ENCODE peak calls at places on chromosomes 6 and 20, in four cellular contexts. I is transverse colon, R is GM12865, C is left ventricle myocardium inferior. V is an unnamed sample.

GRCh38 chr6:44539701-44540100 is 152.2 kb downstream of the CDC5L start:
- DNase-seq in I (no peak), C (no peak), R (no peak), V (no peak)

GRCh38 chr20:40959325-40960092 is 69.1 kb upstream of the TOP1 start:
- DNase-seq in C (no peak), R (no peak), I (no peak), V (no peak)

GRCh38 chr6:122845916-122846632 is 57.0 kb downstream of the SMPDL3A start:
- DNase-seq in I (no peak), R (peak), C (no peak), V (peak)

GRCh38 chr6:25706314-25707014 is 48.1 kb upstream of the SLC17A4 start:
- DNase-seq in C (peak), R (no peak), I (no peak), V (peak)

GRCh38 chr20:59576216-59576953 is 28.0 kb upstream of the PHACTR3 start:
- DNase-seq in R (no peak), C (no peak), I (no peak), V (no peak)

GRCh38 chr20:58372836-58373235 is 16.2 kb upstream of the VAPB start:
- DNase-seq in C (no peak), R (no peak), I (no peak), V (no peak)

GRCh38 chr6:69775941-69776340 is 20.9 kb downstream of the LMBRD1 start:
- DNase-seq in C (no peak), R (no peak), I (no peak), V (no peak)

GRCh38 chr6:110976575-110976974 is 5.3 kb upstream of the RPF2 start:
- DNase-seq in C (no peak), I (no peak), R (no peak), V (no peak)

GRCh38 chr20:51034988-51035656 is 12.2 kb upstream of the KCNG1 start:
- DNase-seq in I (no peak), C (no peak), R (no peak), V (no peak)

GRCh38 chr6:38262609-38263008 is 377.1 kb downstream of the BTBD9 start:
- DNase-seq in R (no peak), I (no peak), C (no peak), V (peak)

GRCh38 chr20:17534077-17534476 is 2.9 kb upstream of the BFSP1 start:
- DNase-seq in C (no peak), I (no peak), R (no peak), V (no peak)

GRCh38 chr6:98835149-98836024 is 1.0 kb downstream of the POU3F2 start:
- DNase-seq in I (no peak), C (no peak), R (no peak), V (no peak)

GRCh38 chr6:156931283-156931682 is 154.1 kb downstream of the ARID1B start:
- DNase-seq in I (no peak), R (no peak), C (no peak), V (no peak)

GRCh38 chr6:150391890-150392289 is 23.1 kb downstream of the IYD start:
- DNase-seq in I (no peak), R (no peak), C (no peak), V (peak)

GRCh38 chr6:120173250-120173649 is 823.7 kb upstream of the MAN1A1 start:
- DNase-seq in R (no peak), I (no peak), C (no peak), V (no peak)

GRCh38 chr6:146770965-146771735 is 172.4 kb downstream of the ADGB start:
- DNase-seq in I (peak), R (peak), C (peak), V (no peak)

DNA sequence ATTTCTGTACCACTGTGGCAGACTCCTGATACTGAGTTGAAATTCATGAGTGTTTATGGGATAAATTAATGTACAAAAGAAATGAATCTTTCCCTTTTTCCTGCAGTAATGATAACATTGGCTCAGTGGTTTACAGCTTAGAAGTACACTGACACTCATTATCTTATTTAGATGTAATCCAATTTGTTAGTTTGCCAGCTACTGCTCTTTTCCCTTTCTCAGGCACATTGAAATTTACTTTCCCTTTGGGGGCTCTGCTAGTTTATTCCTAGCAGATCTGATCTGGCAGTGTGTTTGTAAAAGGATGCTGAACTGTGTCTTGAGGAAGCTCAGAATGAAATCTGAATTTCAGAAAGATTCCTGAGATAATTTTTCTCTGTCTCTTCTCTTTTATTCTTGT is 3.0 kb downstream of the CEP250 start:
- DNase-seq in R (no peak), C (no peak), I (no peak), V (no peak)
- H3K4me3 ChIP-seq in R (no peak), C (no peak), I (no peak), V (no peak)

DNA sequence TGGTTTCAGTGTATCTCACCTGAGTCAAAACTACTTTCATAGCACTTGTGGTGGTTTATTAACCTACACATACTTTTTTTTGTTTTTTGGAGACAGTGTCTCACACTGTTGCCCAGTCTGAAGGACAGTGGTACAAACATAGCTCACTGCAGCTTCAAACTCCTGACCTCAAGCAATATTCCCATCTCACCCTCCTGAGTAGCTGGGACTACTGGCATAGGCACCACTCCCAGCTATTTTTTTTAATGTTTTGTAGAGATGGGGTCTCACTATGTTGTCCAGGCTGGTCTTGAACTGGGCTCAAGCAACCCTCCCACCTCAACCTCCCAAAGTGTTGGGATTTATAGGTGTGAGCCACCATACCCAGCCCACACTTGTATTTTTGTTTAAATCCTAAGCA is 49.7 kb downstream of the STAU1 start:
- DNase-seq in R (no peak), C (no peak), I (no peak), V (no peak)
- H3K4me3 ChIP-seq in R (no peak), C (no peak), I (no peak), V (no peak)

GRCh38 chr6:154445417-154445816 is 65.1 kb downstream of the CNKSR3 start:
- DNase-seq in R (no peak), I (no peak), C (no peak), V (no peak)

GRCh38 chr6:154448448-154449096 is 61.9 kb downstream of the CNKSR3 start:
- DNase-seq in C (no peak), R (no peak), I (peak), V (peak)

GRCh38 chr6:154450498-154450897 is 60.0 kb downstream of the CNKSR3 start:
- DNase-seq in R (no peak), I (no peak), C (no peak), V (no peak)

GRCh38 chr6:154446984-154447383 is 63.5 kb downstream of the CNKSR3 start:
- DNase-seq in R (no peak), C (no peak), I (no peak), V (no peak)

GRCh38 chr6:154447929-154448328 is 62.6 kb downstream of the CNKSR3 start:
- DNase-seq in I (no peak), C (no peak), R (no peak), V (peak)
- H3K4me3 ChIP-seq in I (no peak), C (peak), R (no peak), V (no peak)

GRCh38 chr20:6769953-6770831 is 2.7 kb downstream of the BMP2 start:
- DNase-seq in C (peak), I (peak), R (no peak), V (peak)
- H3K4me3 ChIP-seq in C (peak), I (peak), R (no peak), V (peak)

GRCh38 chr6:169247419-169247818 is 6.2 kb downstream of the THBS2 start:
- DNase-seq in R (no peak), C (no peak), I (no peak), V (no peak)
- H3K4me3 ChIP-seq in R (no peak), C (no peak), I (no peak), V (no peak)

DNA sequence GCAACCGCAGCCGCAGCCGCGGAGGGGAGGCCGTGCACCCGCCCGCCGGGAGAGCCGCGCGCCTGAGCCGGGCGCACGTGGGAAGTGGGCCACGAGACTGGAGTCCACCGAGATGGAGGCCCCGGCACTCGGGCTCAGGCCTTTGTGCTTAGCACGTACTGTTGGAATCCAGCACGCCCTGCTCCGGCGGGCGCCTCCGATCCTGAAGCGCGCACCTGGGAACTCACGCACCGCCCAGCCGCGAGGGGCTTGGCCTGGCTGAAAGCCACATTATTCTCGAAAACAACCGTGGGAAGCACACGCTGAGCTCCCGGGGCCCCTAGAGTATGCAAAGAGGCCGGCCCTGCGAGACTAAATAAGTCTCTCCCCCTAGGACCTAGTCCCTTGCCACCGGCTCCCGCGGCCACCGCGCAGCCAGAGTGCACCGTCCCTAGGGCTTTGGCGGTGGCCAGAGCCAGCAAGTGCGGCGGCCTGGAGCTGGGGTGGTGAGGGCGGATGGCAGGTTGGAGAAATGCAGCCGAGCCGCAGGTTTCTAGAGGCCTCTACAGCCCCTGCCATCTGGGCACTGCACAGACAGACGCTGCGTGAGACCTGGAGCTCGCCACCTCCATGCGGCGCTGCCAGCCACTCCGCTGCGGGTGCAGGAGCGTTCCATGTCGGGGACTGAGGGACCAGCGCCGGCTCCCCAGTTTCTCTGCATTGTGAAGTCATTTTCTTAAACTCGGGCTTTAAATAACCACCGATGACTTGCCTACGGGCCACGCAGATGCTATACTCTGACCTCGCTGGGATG is 42.0 kb upstream of the LY86 start:
- DNase-seq in C (peak), I (peak), R (peak), V (peak)
- H3K4me3 ChIP-seq in C (peak), I (peak), R (peak), V (peak)